ENCODE peak calls at places on chromosomes 7 and 10, in five cellular contexts. B is K562, Z is HepG2, S is H1, G is HCT116. Y is an unnamed sample.

GRCh38 chr10:130438861-130439260 is 302.7 kb downstream of the GLRX3 start:
- DNase-seq in S (no peak), G (no peak), Z (no peak), B (no peak), Y (no peak)

GRCh38 chr7:19491371-19491770 is 217.5 kb downstream of the POLR1F start:
- DNase-seq in S (no peak), Z (no peak), B (no peak), G (no peak), Y (no peak)

GRCh38 chr10:47253030-47253637 is 46.9 kb upstream of the GDF10 start:
- DNase-seq in S (no peak), B (no peak), G (no peak), Z (no peak), Y (no peak)

GRCh38 chr7:88490161-88490560 is 183.5 kb upstream of the STEAP4 start:
- DNase-seq in G (no peak), B (no peak), Z (no peak), S (no peak), Y (no peak)

GRCh38 chr10:102384053-102384452 is 11.5 kb upstream of the NFKB2 start:
- DNase-seq in Z (no peak), B (peak), S (no peak), G (no peak), Y (no peak)

GRCh38 chr7:127239814-127240213 is 12.9 kb downstream of the GRM8 start:
- DNase-seq in G (no peak), B (peak), Z (no peak), S (no peak), Y (no peak)

GRCh38 chr10:43048301-43049051 is 28.4 kb upstream of the RET start:
- DNase-seq in Z (no peak), S (no peak), B (no peak), G (no peak), Y (no peak)

GRCh38 chr7:66840316-66840715 is 80.7 kb upstream of the TMEM248 start:
- DNase-seq in G (no peak), B (no peak), S (no peak), Z (no peak), Y (no peak)

GRCh38 chr10:123380491-123381085 is 226.4 kb downstream of the BUB3 start:
- DNase-seq in G (no peak), B (no peak), S (no peak), Z (peak), Y (no peak)

GRCh38 chr7:40401406-40401805 is 266.6 kb downstream of the SUGCT start:
- DNase-seq in Z (no peak), G (no peak), S (no peak), B (no peak), Y (no peak)

GRCh38 chr7:46576950-46577349 is 655.9 kb upstream of the IGFBP3 start:
- DNase-seq in Z (no peak), S (no peak), G (no peak), B (no peak), Y (no peak)

GRCh38 chr7:57404343-57404966 is 45.5 kb upstream of the ZNF716 start:
- DNase-seq in B (no peak), G (no peak), Z (no peak), S (no peak), Y (no peak)

GRCh38 chr7:7312323-7312722 is 130.0 kb downstream of the C1GALT1 start:
- DNase-seq in B (no peak), G (no peak), Z (no peak), S (no peak), Y (no peak)

GRCh38 chr7:116672596-116673503 is 854 bp downstream of the MET start:
- DNase-seq in Z (peak), B (no peak), G (no peak), S (no peak), Y (no peak)

GRCh38 chr10:49572594-49573114 is 33.7 kb upstream of the ERCC6 start:
- DNase-seq in B (no peak), S (no peak), G (no peak), Z (no peak), Y (no peak)
- H3K4me2 ChIP-seq in B (no peak), S (no peak), G (no peak), Z (peak), Y (no peak)

GRCh38 chr10:81866753-81867152 is 8.2 kb upstream of the NRG3 start:
- DNase-seq in Z (no peak), G (no peak), S (no peak), B (no peak), Y (no peak)

GRCh38 chr10:81862596-81862995 is 12.4 kb upstream of the NRG3 start:
- DNase-seq in Z (no peak), S (no peak), G (no peak), B (no peak), Y (no peak)

GRCh38 chr10:81863771-81864170 is 11.2 kb upstream of the NRG3 start:
- DNase-seq in Z (no peak), S (no peak), B (no peak), G (no peak), Y (no peak)

GRCh38 chr10:81870472-81870871 is 4.5 kb upstream of the NRG3 start:
- DNase-seq in B (no peak), G (no peak), S (no peak), Z (no peak), Y (no peak)

DNA sequence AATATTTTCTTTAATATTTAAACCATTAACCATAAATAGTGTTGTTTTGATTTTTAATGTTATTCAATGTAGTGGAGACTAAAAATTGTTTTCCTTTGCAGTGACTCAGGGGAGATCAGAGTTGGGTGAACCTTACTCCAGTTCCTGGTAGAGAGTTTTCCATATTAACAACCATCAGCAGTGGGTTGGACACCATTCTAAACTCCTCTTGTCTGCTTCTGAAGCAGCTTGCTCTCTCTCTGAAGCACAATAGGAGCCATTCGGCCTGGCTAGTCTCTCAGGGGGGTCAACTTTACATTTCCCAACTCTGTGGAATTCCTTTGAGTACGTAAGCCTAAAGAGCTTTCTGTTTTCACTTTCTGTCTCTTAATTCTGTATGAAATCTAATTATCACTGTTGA is 9.4 kb upstream of the NRG3 start:
- DNase-seq in S (no peak), Z (no peak), B (no peak), G (no peak), Y (no peak)
- TF ChIP-seq ZNF274 in S (no peak), Z (no peak), B (no peak), G (no peak), Y (no peak)

GRCh38 chr7:106887376-106887775 is 22.3 kb downstream of the PIK3CG start:
- DNase-seq in G (no peak), Z (no peak), B (no peak), S (no peak), Y (peak)
- H3K4me2 ChIP-seq in G (no peak), Z (no peak), B (no peak), S (no peak), Y (peak)

GRCh38 chr7:139798892-139799291 is 21.1 kb upstream of the HIPK2 start:
- DNase-seq in Z (no peak), S (no peak), B (no peak), G (no peak), Y (no peak)

GRCh38 chr7:139799586-139799985 is 21.8 kb upstream of the HIPK2 start:
- DNase-seq in S (no peak), Z (no peak), B (no peak), G (no peak), Y (no peak)

GRCh38 chr7:139797607-139798006 is 19.8 kb upstream of the HIPK2 start:
- DNase-seq in B (no peak), G (no peak), S (no peak), Z (no peak), Y (no peak)

GRCh38 chr7:139798221-139798620 is 20.4 kb upstream of the HIPK2 start:
- DNase-seq in Z (no peak), G (no peak), S (no peak), B (no peak), Y (peak)
- TF ChIP-seq ZNF274 in Z (no peak), G (no peak), S (no peak), B (no peak), Y (no peak)

DNA sequence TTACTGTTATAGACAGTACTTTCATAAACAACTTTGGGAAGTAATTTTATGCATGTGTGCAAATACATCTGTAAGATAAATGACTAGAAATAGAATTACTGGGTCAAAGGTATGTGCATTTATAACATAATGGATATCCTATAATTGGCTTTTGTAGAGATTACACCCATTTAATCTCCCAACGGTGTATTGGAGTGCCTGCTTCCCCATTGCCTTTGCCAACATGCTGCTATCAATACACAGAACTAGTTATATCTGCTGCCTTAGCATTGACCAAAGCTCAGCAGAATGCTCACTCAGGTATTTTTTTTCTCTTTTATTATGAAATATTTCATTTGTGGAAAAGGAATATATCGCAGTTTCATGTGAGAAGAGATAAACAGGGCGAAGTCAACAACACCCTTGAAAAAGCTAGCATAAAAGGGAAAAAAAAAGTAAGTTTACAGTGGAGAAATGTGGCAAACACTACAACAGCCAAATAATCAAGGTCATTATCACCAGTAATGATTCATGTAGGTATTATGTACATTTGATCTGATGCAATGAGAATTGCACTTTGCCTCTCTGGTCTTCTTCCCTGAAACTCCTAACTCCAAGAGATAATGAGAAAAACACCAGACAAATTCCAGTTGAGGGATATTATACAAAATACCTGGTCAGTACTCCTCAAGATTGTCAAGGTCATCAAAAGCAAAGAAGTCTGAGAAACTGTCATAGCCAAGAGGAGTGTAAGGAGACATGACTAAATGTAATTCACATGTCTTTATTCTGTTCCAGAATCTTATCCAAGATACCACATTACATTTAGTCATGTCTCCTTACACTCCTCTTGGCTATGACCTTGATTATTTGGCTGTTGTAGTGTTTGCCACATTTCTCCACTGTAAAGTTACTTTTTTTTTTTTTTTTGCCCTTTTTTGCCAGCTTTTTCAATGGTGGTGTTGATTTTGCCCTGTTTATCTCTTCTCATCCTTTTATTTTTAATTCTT is 36.8 kb downstream of the MARCHF5 start:
- DNase-seq in G (no peak), B (no peak), S (no peak), Z (peak), Y (no peak)
- H3K4me2 ChIP-seq in G (peak), B (no peak), S (no peak), Z (no peak), Y (no peak)

DNA sequence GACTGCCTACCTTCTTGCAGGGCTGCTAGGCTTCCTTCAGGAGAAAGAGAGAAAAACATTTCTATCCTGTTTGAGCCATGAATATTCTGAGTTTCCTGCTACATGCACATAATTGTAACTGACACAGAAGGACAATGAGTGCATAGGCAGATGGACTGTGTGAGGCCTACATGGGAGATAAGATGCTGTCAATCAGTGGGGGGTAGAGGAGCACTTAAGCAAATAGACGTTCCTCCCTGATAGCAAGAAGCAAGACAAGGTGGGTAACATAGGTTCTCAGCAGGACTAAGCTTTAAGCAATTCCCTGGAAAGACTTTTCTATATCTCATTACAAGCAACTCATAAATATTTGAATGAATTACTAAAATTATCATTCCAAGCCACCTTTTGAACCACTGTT is 11.6 kb downstream of the ALDH18A1 start:
- DNase-seq in Z (no peak), G (no peak), S (no peak), B (peak), Y (no peak)
- TF ChIP-seq ZNF274 in Z (no peak), G (no peak), S (no peak), B (no peak), Y (no peak)

GRCh38 chr10:99917963-99918825 is 91.6 kb downstream of the DNMBP start:
- DNase-seq in G (no peak), B (no peak), Z (no peak), S (peak), Y (no peak)
- H3K4me2 ChIP-seq in G (peak), B (no peak), Z (no peak), S (peak), Y (no peak)

GRCh38 chr10:103545366-103545765 is 51.9 kb downstream of the NEURL1 start:
- DNase-seq in B (no peak), S (no peak), G (no peak), Z (no peak), Y (no peak)

GRCh38 chr10:103543617-103544525 is 50.4 kb downstream of the NEURL1 start:
- DNase-seq in G (no peak), S (no peak), Z (no peak), B (no peak), Y (no peak)

GRCh38 chr10:103544657-103545310 is 51.3 kb downstream of the NEURL1 start:
- DNase-seq in Z (no peak), S (no peak), G (no peak), B (no peak), Y (no peak)

GRCh38 chr10:103540722-103541121 is 47.2 kb downstream of the NEURL1 start:
- DNase-seq in B (no peak), S (no peak), Z (no peak), G (no peak), Y (no peak)

GRCh38 chr10:103542764-103543616 is 49.5 kb downstream of the NEURL1 start:
- DNase-seq in B (peak), G (peak), Z (peak), S (no peak), Y (peak)
- TF ChIP-seq ZNF274 in B (no peak), G (no peak), Z (no peak), S (no peak), Y (no peak)

GRCh38 chr10:35887686-35888085 is 245.6 kb upstream of the FZD8 start:
- DNase-seq in S (no peak), Z (no peak), G (no peak), B (no peak), Y (no peak)
- H3K4me2 ChIP-seq in S (no peak), Z (no peak), G (no peak), B (no peak), Y (no peak)

DNA sequence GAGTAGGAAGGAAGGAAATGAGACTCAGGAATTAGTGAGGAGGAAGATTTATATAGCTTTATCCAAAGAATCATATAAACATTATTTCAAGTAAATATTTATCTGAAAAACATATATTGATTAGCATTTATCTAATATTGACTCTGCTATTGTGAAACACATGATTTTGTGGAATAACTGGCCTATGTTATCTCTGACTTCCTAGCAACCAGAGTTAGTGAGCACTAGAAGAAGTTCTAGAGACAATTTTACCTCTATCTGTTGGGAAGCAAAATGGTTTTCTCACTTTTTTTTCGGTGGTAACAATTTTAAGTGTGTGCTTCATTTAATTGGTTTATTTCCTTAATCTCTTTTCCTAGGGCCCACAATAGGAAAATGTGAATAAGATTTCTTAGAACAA is 21.6 kb downstream of the MDFIC start:
- DNase-seq in G (no peak), B (no peak), S (no peak), Z (no peak), Y (no peak)
- TF ChIP-seq ZNF274 in G (no peak), B (no peak), S (no peak), Z (no peak), Y (no peak)